ENCODE peak calls at places on chromosomes 3 and 15, in six cellular contexts. G, C, E, N, O and V are unnamed samples.

GRCh38 chr15:40891810-40892448 is 2.3 kb upstream of the VPS18 start:
- DNase-seq in G (no peak), C (peak), E (no peak), N (no peak), O (no peak), V (peak)

GRCh38 chr3:120341658-120342346 is 7.4 kb downstream of the LRRC58 start:
- DNase-seq in G (no peak), C (no peak), E (no peak), N (no peak), O (no peak), V (no peak)

GRCh38 chr3:65979152-65979551 is 59.6 kb downstream of the MAGI1 start:
- DNase-seq in G (peak), C (no peak), E (no peak), N (peak), O (no peak), V (peak)

GRCh38 chr3:9769012-9769411 is 735 bp downstream of the CAMK1 start:
- DNase-seq in G (no peak), C (no peak), E (no peak), N (no peak), O (no peak), V (no peak)

GRCh38 chr15:101647251-101647650 is 4.9 kb downstream of the TM2D3 start:
- DNase-seq in G (no peak), C (no peak), E (no peak), N (no peak), O (no peak), V (no peak)

GRCh38 chr3:118488751-118489150 is 545.9 kb downstream of the IGSF11 start:
- DNase-seq in G (no peak), C (no peak), E (no peak), N (no peak), O (no peak), V (no peak)

GRCh38 chr3:171407746-171408145 is 52.5 kb downstream of the TNIK start:
- DNase-seq in G (no peak), C (peak), E (no peak), N (no peak), O (no peak), V (peak)

GRCh38 chr3:69160107-69160506 is 37.7 kb upstream of the LMOD3 start:
- DNase-seq in G (no peak), C (no peak), E (no peak), N (no peak), O (no peak), V (no peak)

GRCh38 chr3:187445352-187445751 is 77.2 kb downstream of the RTP4 start:
- DNase-seq in G (no peak), C (no peak), E (no peak), N (no peak), O (no peak), V (no peak)

GRCh38 chr3:44685128-44685800 is 27.2 kb upstream of the ZNF502 start:
- DNase-seq in G (peak), C (peak), E (peak), N (peak), O (no peak), V (peak)

GRCh38 chr3:138726966-138727365 is 107.8 kb downstream of the PIK3CB start:
- DNase-seq in G (no peak), C (no peak), E (no peak), N (no peak), O (no peak), V (no peak)

GRCh38 chr3:15592968-15593367 is 8.4 kb downstream of the HACL1 start:
- DNase-seq in G (no peak), C (no peak), E (no peak), N (no peak), O (no peak), V (no peak)

GRCh38 chr3:160370987-160371857 is 27.8 kb downstream of the IFT80 start:
- DNase-seq in G (no peak), C (no peak), E (no peak), N (no peak), O (no peak), V (no peak)

GRCh38 chr15:58517682-58518525 is 86.1 kb downstream of the LIPC start:
- DNase-seq in G (no peak), C (no peak), E (peak), N (no peak), O (no peak), V (no peak)

GRCh38 chr3:169118666-169119370 is 544.7 kb downstream of the MECOM start:
- DNase-seq in G (no peak), C (peak), E (no peak), N (no peak), O (no peak), V (no peak)

GRCh38 chr3:38637906-38638305 is 11.6 kb downstream of the SCN5A start:
- DNase-seq in G (no peak), C (no peak), E (no peak), N (no peak), O (no peak), V (no peak)

GRCh38 chr3:127961963-127962362 is 46.9 kb downstream of the KBTBD12 start:
- DNase-seq in G (no peak), C (peak), E (no peak), N (no peak), O (no peak), V (no peak)

GRCh38 chr3:87167634-87168456 is 59.3 kb upstream of the CHMP2B start:
- DNase-seq in G (no peak), C (peak), E (no peak), N (no peak), O (peak), V (peak)

GRCh38 chr15:33825453-33825852 is 142.8 kb upstream of the CHRM5 start:
- DNase-seq in G (no peak), C (no peak), E (no peak), N (no peak), O (no peak), V (no peak)

GRCh38 chr3:38264307-38264706 is 1.3 kb upstream of the SLC22A13 start:
- DNase-seq in G (no peak), C (no peak), E (no peak), N (no peak), O (no peak), V (no peak)